ENCODE peak calls at places on chromosomes 5 and 9, in eight cellular contexts. Q is effector memory CD4-positive, alpha-beta T cell; G is nephron progenitor cell; L is amniotic stem cell; Z is Caki2; U is cardiac fibroblast; S is mucosa of descending colon; W is NCI-H1694. A is an unnamed sample.

GRCh38 chr5:150053231-150053626 is 33.1 kb downstream of the CSF1R start:
- DNase-seq in Q (no peak), G (no peak), L (peak), Z (peak), U (peak), S (no peak), W (no peak), A (peak)

GRCh38 chr9:20623021-20623747 is 885 bp upstream of the MLLT3 start:
- DNase-seq in Q (peak), G (peak), L (no peak), Z (no peak), U (no peak), S (peak), W (no peak), A (no peak)

GRCh38 chr9:116860509-116861120 is 173.5 kb downstream of the TRIM32 start:
- DNase-seq in Q (no peak), G (peak), L (peak), Z (peak), U (peak), S (peak), W (peak), A (peak)

GRCh38 chr9:95481000-95481399 is 35.8 kb downstream of the PTCH1 start:
- DNase-seq in Q (no peak), G (no peak), L (no peak), Z (no peak), U (no peak), S (no peak), W (no peak), A (no peak)

GRCh38 chr5:53480474-53481353 is at the start of gene FST:
- DNase-seq in Q (no peak), G (peak), L (peak), Z (no peak), U (peak), S (peak), W (no peak), A (peak)

GRCh38 chr5:142644640-142645361 is 41.1 kb downstream of the FGF1 start:
- DNase-seq in Q (no peak), G (no peak), L (peak), Z (peak), U (peak), S (no peak), W (no peak), A (peak)

GRCh38 chr5:150350524-150351344 is 6.8 kb upstream of the TCOF1 start:
- DNase-seq in Q (no peak), G (peak), L (peak), Z (peak), U (peak), S (peak), W (peak), A (peak)

GRCh38 chr5:142145106-142145900 is 36.7 kb downstream of the NDFIP1 start:
- DNase-seq in Q (peak), G (peak), L (peak), Z (peak), U (peak), S (no peak), W (peak), A (peak)

GRCh38 chr9:72203205-72203803 is 54.1 kb downstream of the GDA start:
- DNase-seq in Q (no peak), G (peak), L (no peak), Z (peak), U (peak), S (no peak), W (peak), A (peak)

GRCh38 chr5:115559524-115559923 is 14.9 kb upstream of the FEM1C start:
- DNase-seq in Q (no peak), G (no peak), L (no peak), Z (peak), U (peak), S (no peak), W (no peak), A (no peak)

GRCh38 chr5:127080001-127080478 is 6.7 kb upstream of the C5orf63 start:
- DNase-seq in Q (no peak), G (peak), L (no peak), Z (no peak), U (no peak), S (no peak), W (no peak), A (peak)

GRCh38 chr5:55533806-55534435 is 843 bp downstream of the PLPP1 start:
- DNase-seq in Q (no peak), G (peak), L (peak), Z (peak), U (peak), S (no peak), W (peak), A (peak)

GRCh38 chr5:11918463-11919045 is 14.3 kb upstream of the CTNND2 start:
- DNase-seq in Q (no peak), G (no peak), L (no peak), Z (no peak), U (no peak), S (no peak), W (no peak), A (no peak)

GRCh38 chr5:16776611-16777251 is 159.4 kb downstream of the MYO10 start:
- DNase-seq in Q (no peak), G (peak), L (no peak), Z (no peak), U (peak), S (no peak), W (no peak), A (no peak)

GRCh38 chr9:96121162-96121561 is 180.8 kb downstream of the HSD17B3 start:
- DNase-seq in Q (no peak), G (no peak), L (no peak), Z (no peak), U (no peak), S (no peak), W (no peak), A (no peak)

GRCh38 chr5:41334758-41335157 is 121.4 kb upstream of the C6 start:
- DNase-seq in Q (no peak), G (no peak), L (no peak), Z (no peak), U (peak), S (no peak), W (no peak), A (peak)

GRCh38 chr5:56060276-56061110 is 65.7 kb upstream of the IL6ST start:
- DNase-seq in Q (no peak), G (no peak), L (no peak), Z (peak), U (no peak), S (no peak), W (no peak), A (no peak)

GRCh38 chr9:25678846-25679360 is 659 bp upstream of the TUSC1 start:
- DNase-seq in Q (no peak), G (no peak), L (no peak), Z (no peak), U (no peak), S (no peak), W (no peak), A (no peak)

GRCh38 chr5:67146574-67146973 is 50.0 kb downstream of the CD180 start:
- DNase-seq in Q (no peak), G (no peak), L (no peak), Z (no peak), U (no peak), S (no peak), W (no peak), A (peak)

GRCh38 chr9:95197692-95198271 is 119.7 kb downstream of the FANCC start:
- DNase-seq in Q (no peak), G (no peak), L (no peak), Z (peak), U (peak), S (no peak), W (no peak), A (peak)